ENCODE peak calls at places on chromosome 16, in nine cellular contexts. N is stomach, T is heart left ventricle, U is adrenal gland, Z is gastrocnemius medialis, Q is A549, Y is HCT116, X is tibial nerve, H is uterus. R is an unnamed sample.

GRCh38 chr16:1101573-1102332 is 5.7 kb upstream of the C1QTNF8 start:
- DNase-seq in N (no peak), T (no peak), U (no peak), Z (no peak), Q (no peak), Y (no peak), X (no peak), H (no peak), R (no peak)

GRCh38 chr16:2954647-2955381 is 9.3 kb upstream of the KREMEN2 start:
- DNase-seq in N (no peak), T (no peak), U (no peak), Z (no peak), Q (no peak), Y (no peak), X (no peak), H (no peak), R (no peak)

GRCh38 chr16:2979669-2980226 is 498 bp downstream of the PKMYT1 start:
- DNase-seq in N (no peak), T (no peak), U (no peak), Z (no peak), Q (no peak), Y (no peak), X (no peak), H (no peak), R (no peak)

GRCh38 chr16:680967-681745 is 946 bp downstream of the STUB1 start:
- DNase-seq in N (peak; percentile 51), T (peak; percentile 68), U (peak; percentile 89), Z (peak; percentile 48), Q (no peak), Y (no peak), X (no peak), H (no peak), R (no peak)

GRCh38 chr16:86768231-86768791 is 190.0 kb downstream of the FOXL1 start:
- DNase-seq in N (no peak), T (no peak), U (no peak), Z (no peak), Q (no peak), Y (no peak), X (no peak), H (no peak), R (no peak)

GRCh38 chr16:85028638-85029412 is 1.2 kb downstream of the KIAA0513 start:
- DNase-seq in N (peak; percentile 84), T (peak; percentile 54), U (peak; percentile 86), Z (peak; percentile 56), Q (no peak), Y (no peak), X (no peak), H (peak; percentile 44), R (no peak)

GRCh38 chr16:1920727-1921155 is 2.5 kb upstream of the HS3ST6 start:
- DNase-seq in N (peak; percentile 64), T (no peak), U (no peak), Z (no peak), Q (no peak), Y (no peak), X (no peak), H (no peak), R (no peak)

GRCh38 chr16:47853635-47854034 is 302.2 kb downstream of the ABCC12 start:
- DNase-seq in N (no peak), T (no peak), U (no peak), Z (no peak), Q (no peak), Y (no peak), X (no peak), H (no peak), R (no peak)

GRCh38 chr16:30805370-30806169 is 18.6 kb upstream of the ZNF629 start:
- DNase-seq in N (peak; percentile 91), T (peak; percentile 91), U (peak; percentile 90), Z (peak; percentile 88), Q (peak; percentile 89), Y (peak; percentile 56), X (peak; percentile 75), H (peak; percentile 89), R (no peak)

GRCh38 chr16:84617631-84618427 is at the start of gene COTL1:
- DNase-seq in N (peak; percentile 98), T (peak; percentile 97), U (peak; percentile 98), Z (peak; percentile 84), Q (peak; percentile 88), Y (peak; percentile 96), X (peak; percentile 98), H (peak; percentile 98), R (no peak)

GRCh38 chr16:81650281-81650680 is 128.8 kb upstream of the PLCG2 start:
- DNase-seq in N (no peak), T (no peak), U (no peak), Z (no peak), Q (no peak), Y (no peak), X (no peak), H (no peak), R (no peak)
- H3K27ac ChIP-seq in N (peak overlapping the region; percentile 79), T (no peak overlapping the region), U (no peak overlapping the region), Z (no peak overlapping the region), Q (peak overlapping the region; percentile 57), Y (no peak overlapping the region), X (peak overlapping the region; percentile 81), H (peak overlapping the region; percentile 72), R (peak overlapping the region; percentile 27)

DNA sequence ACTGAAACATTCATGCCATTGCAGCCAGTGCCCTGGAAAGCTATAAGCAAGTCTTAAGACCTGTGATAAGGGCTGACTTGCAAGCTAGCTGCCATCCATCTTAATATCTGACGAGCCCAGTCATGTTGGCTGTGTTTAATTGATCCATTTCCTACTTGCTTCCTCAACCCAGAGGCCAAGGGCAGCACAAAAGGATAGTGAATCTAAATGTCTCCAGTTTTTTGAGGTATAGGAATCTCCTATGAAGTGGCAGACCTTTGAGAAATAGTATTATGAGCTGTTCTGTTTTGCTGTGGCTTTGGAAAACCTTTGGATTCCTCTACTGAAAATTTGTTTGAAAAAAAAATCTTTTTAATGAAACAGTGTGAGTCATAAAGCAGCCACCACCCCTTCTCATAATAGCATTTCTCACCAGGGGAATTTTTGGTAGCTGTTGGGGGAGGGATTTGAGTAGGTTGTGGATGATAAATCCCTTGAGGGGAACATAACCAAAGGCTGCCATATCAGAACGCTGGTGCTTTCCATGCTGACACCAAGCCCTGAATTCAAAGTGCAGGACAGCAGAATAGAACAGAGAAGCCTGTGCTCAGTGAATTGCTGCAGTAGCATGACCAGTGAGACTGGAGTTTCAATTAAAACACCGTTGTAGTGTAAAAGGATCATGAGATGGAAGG is 12.9 kb downstream of the ZNRF1 start:
- DNase-seq in N (no peak), T (no peak), U (peak; percentile 62), Z (no peak), Q (no peak), Y (peak; percentile 75), X (no peak), H (peak; percentile 30), R (no peak)
- H3K4me3 ChIP-seq in N (no peak overlapping the region), T (peak overlapping the region; percentile 10), U (no peak overlapping the region), Z (no peak overlapping the region), Q (no peak overlapping the region), Y (peak overlapping the region; percentile 24), X (no peak overlapping the region), H (no peak overlapping the region), R (peak overlapping the region; percentile 1)

GRCh38 chr16:19240494-19240893 is 45.0 kb upstream of the CLEC19A start:
- DNase-seq in N (no peak), T (no peak), U (no peak), Z (no peak), Q (no peak), Y (no peak), X (no peak), H (no peak), R (no peak)
- TF ChIP-seq POLR2A in N (no peak), T (no peak), U (no peak), Z (no peak), Q (no peak), Y (no peak), X (no peak), H (no peak), R (no peak)

GRCh38 chr16:56817938-56818337 is 47.1 kb upstream of the SLC12A3 start:
- DNase-seq in N (no peak), T (no peak), U (no peak), Z (no peak), Q (no peak), Y (no peak), X (no peak), H (no peak), R (no peak)

GRCh38 chr16:56812884-56813283 is 52.1 kb upstream of the SLC12A3 start:
- DNase-seq in N (no peak), T (no peak), U (no peak), Z (no peak), Q (peak; percentile 25), Y (no peak), X (no peak), H (no peak), R (no peak)

GRCh38 chr16:56814537-56815432 is 50.2 kb upstream of the SLC12A3 start:
- DNase-seq in N (no peak), T (no peak), U (no peak), Z (no peak), Q (peak; percentile 67), Y (no peak), X (no peak), H (no peak), R (no peak)

GRCh38 chr16:56817056-56817455 is 48.0 kb upstream of the SLC12A3 start:
- DNase-seq in N (no peak), T (no peak), U (no peak), Z (no peak), Q (no peak), Y (no peak), X (no peak), H (no peak), R (no peak)

DNA sequence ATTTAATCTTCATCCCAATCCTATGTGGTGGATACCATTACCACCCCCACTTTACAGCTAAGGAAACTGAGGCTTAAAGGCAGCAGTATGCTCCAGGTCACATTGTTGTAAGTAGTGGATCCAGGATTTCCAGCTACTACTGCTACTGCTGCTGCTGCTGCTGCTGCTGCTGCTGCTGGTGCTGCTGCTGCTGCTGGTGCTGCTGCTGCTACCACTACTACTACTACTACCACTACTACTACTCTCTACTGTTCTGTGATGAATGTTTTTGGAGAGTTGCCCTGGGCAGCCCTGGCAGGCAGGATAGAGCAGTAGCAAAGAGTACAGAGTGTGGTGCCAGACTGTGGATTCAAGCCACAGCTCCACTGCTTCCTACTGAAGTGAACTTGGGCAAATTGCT is 49.3 kb upstream of the SLC12A3 start:
- DNase-seq in N (no peak), T (peak; percentile 47), U (peak; percentile 27), Z (no peak), Q (no peak), Y (no peak), X (no peak), H (no peak), R (no peak)
- H3K27ac ChIP-seq in N (no peak overlapping the region), T (no peak overlapping the region), U (no peak overlapping the region), Z (no peak overlapping the region), Q (peak overlapping the region; percentile 87), Y (no peak overlapping the region), X (no peak overlapping the region), H (no peak overlapping the region), R (no peak overlapping the region)

GRCh38 chr16:70427786-70428177 is 11.1 kb downstream of the ST3GAL2 start:
- DNase-seq in N (no peak), T (no peak), U (no peak), Z (no peak), Q (no peak), Y (no peak), X (no peak), H (no peak), R (no peak)
- H3K4me3 ChIP-seq in N (no peak overlapping the region), T (no peak overlapping the region), U (no peak overlapping the region), Z (no peak overlapping the region), Q (peak overlapping the region; percentile 10), Y (peak overlapping the region; percentile 2), X (no peak overlapping the region), H (no peak overlapping the region), R (no peak overlapping the region)